ENCODE peak calls at places on chromosomes 1 and 21, in nine cellular contexts. Y, Q, E, U, R, C, J, P and H are unnamed samples.

GRCh38 chr1:156796340-156797097 is 20.1 kb downstream of the SH2D2A start:
- DNase-seq in Y (no peak), Q (no peak), E (no peak), U (no peak), R (no peak), C (no peak), J (no peak), P (no peak), H (no peak)

GRCh38 chr1:33271666-33272505 is 15.6 kb downstream of the ZNF362 start:
- DNase-seq in Y (no peak), Q (no peak), E (no peak), U (no peak), R (no peak), C (no peak), J (no peak), P (no peak), H (no peak)

GRCh38 chr1:53979712-53980450 is 33.7 kb downstream of the LRRC42 start:
- DNase-seq in Y (no peak), Q (no peak), E (no peak), U (no peak), R (no peak), C (no peak), J (no peak), P (no peak), H (no peak)

GRCh38 chr1:226679853-226680516 is 59.1 kb downstream of the ITPKB start:
- DNase-seq in Y (peak; percentile 92), Q (no peak), E (no peak), U (peak; percentile 81), R (no peak), C (peak; percentile 40), J (peak; percentile 95), P (no peak), H (peak; percentile 91)

GRCh38 chr1:173445164-173445563 is 32.0 kb upstream of the PRDX6 start:
- DNase-seq in Y (no peak), Q (no peak), E (no peak), U (no peak), R (no peak), C (no peak), J (no peak), P (no peak), H (no peak)

GRCh38 chr1:181768930-181769280 is 285.6 kb downstream of the CACNA1E start:
- DNase-seq in Y (no peak), Q (no peak), E (no peak), U (no peak), R (no peak), C (no peak), J (no peak), P (peak; percentile 49), H (no peak)

GRCh38 chr1:116983112-116983511 is 18.4 kb upstream of the CD101 start:
- DNase-seq in Y (no peak), Q (peak; percentile 70), E (no peak), U (no peak), R (no peak), C (no peak), J (no peak), P (no peak), H (no peak)

GRCh38 chr1:110171134-110171733 is 20.9 kb downstream of the SLC6A17 start:
- DNase-seq in Y (no peak), Q (peak; percentile 96), E (peak; percentile 20), U (no peak), R (peak; percentile 78), C (no peak), J (no peak), P (no peak), H (no peak)

GRCh38 chr21:36881223-36881622 is 85.2 kb downstream of the HLCS start:
- DNase-seq in Y (no peak), Q (no peak), E (no peak), U (no peak), R (no peak), C (no peak), J (peak; percentile 71), P (no peak), H (no peak)

GRCh38 chr1:158311066-158311465 is 20.3 kb downstream of the CD1B start:
- DNase-seq in Y (no peak), Q (no peak), E (no peak), U (no peak), R (no peak), C (no peak), J (no peak), P (no peak), H (no peak)

GRCh38 chr1:67752306-67752705 is 67.3 kb downstream of the GADD45A start:
- DNase-seq in Y (no peak), Q (no peak), E (no peak), U (no peak), R (no peak), C (no peak), J (peak; percentile 68), P (no peak), H (no peak)

GRCh38 chr1:112638109-112638426 is 18.4 kb downstream of the CAPZA1 start:
- DNase-seq in Y (no peak), Q (no peak), E (no peak), U (no peak), R (no peak), C (no peak), J (peak; percentile 43), P (no peak), H (no peak)

GRCh38 chr1:239755513-239755912 is 336.2 kb upstream of the FMN2 start:
- DNase-seq in Y (no peak), Q (no peak), E (no peak), U (no peak), R (no peak), C (no peak), J (no peak), P (no peak), H (no peak)

GRCh38 chr1:25694591-25695007 is 78.0 kb downstream of the MAN1C1 start:
- DNase-seq in Y (no peak), Q (no peak), E (no peak), U (no peak), R (no peak), C (no peak), J (no peak), P (no peak), H (no peak)

GRCh38 chr21:20856926-20857325 is 141.3 kb upstream of the NCAM2 start:
- DNase-seq in Y (no peak), Q (no peak), E (peak; percentile 85), U (no peak), R (peak; percentile 80), C (no peak), J (no peak), P (no peak), H (no peak)

GRCh38 chr21:36166705-36167104 is 10.1 kb downstream of the DOP1B start:
- DNase-seq in Y (no peak), Q (no peak), E (no peak), U (no peak), R (no peak), C (no peak), J (no peak), P (no peak), H (no peak)

GRCh38 chr1:76106719-76107235 is 32.2 kb downstream of the ST6GALNAC3 start:
- DNase-seq in Y (no peak), Q (no peak), E (no peak), U (no peak), R (no peak), C (no peak), J (no peak), P (no peak), H (no peak)

GRCh38 chr1:203686091-203686632 is 59.5 kb downstream of the ATP2B4 start:
- DNase-seq in Y (no peak), Q (peak; percentile 93), E (peak; percentile 89), U (no peak), R (peak; percentile 98), C (no peak), J (no peak), P (no peak), H (no peak)

GRCh38 chr1:248821101-248821500 is 4.6 kb downstream of the SH3BP5L start:
- DNase-seq in Y (no peak), Q (no peak), E (no peak), U (no peak), R (no peak), C (no peak), J (peak; percentile 97), P (peak; percentile 32), H (peak; percentile 37)

GRCh38 chr1:89566761-89567174 is 42.1 kb downstream of the LRRC8B start:
- DNase-seq in Y (peak; percentile 78), Q (no peak), E (no peak), U (no peak), R (no peak), C (no peak), J (no peak), P (no peak), H (no peak)

GRCh38 chr1:31238986-31239613 is 587 bp downstream of the NKAIN1 start:
- DNase-seq in Y (no peak), Q (no peak), E (peak; percentile 35), U (no peak), R (no peak), C (no peak), J (peak; percentile 18), P (no peak), H (no peak)

GRCh38 chr1:177256153-177256814 is 85.5 kb downstream of the BRINP2 start:
- DNase-seq in Y (no peak), Q (peak; percentile 5), E (peak; percentile 4), U (no peak), R (no peak), C (peak; percentile 2), J (peak; percentile 81), P (peak; percentile 75), H (peak; percentile 63)

GRCh38 chr21:43268086-43268803 is 99.4 kb downstream of the CRYAA start:
- DNase-seq in Y (peak; percentile 50), Q (no peak), E (no peak), U (no peak), R (no peak), C (no peak), J (no peak), P (no peak), H (no peak)

GRCh38 chr1:115189814-115190541 is 100.7 kb upstream of the TSPAN2 start:
- DNase-seq in Y (no peak), Q (no peak), E (no peak), U (no peak), R (no peak), C (no peak), J (peak; percentile 96), P (peak; percentile 93), H (no peak)

GRCh38 chr1:213985181-213986019 is 2.4 kb upstream of the PROX1 start:
- DNase-seq in Y (peak; percentile 56), Q (no peak), E (no peak), U (no peak), R (no peak), C (no peak), J (no peak), P (no peak), H (no peak)

GRCh38 chr1:63630666-63631065 is 37.5 kb downstream of the PGM1 start:
- DNase-seq in Y (no peak), Q (no peak), E (no peak), U (no peak), R (no peak), C (no peak), J (peak; percentile 31), P (peak; percentile 34), H (no peak)

GRCh38 chr21:36330904-36331303 is 10.9 kb downstream of the MORC3 start:
- DNase-seq in Y (no peak), Q (peak; percentile 5), E (peak; percentile 1), U (peak; percentile 50), R (peak; percentile 7), C (no peak), J (peak; percentile 62), P (no peak), H (no peak)

GRCh38 chr1:186750250-186750649 is 70.0 kb upstream of the PTGS2 start:
- DNase-seq in Y (no peak), Q (no peak), E (no peak), U (no peak), R (no peak), C (no peak), J (no peak), P (peak; percentile 68), H (no peak)

GRCh38 chr1:162903246-162903645 is 42.3 kb upstream of the CCDC190 start:
- DNase-seq in Y (no peak), Q (peak; percentile 38), E (no peak), U (no peak), R (no peak), C (no peak), J (no peak), P (no peak), H (no peak)

GRCh38 chr21:33971492-33972013 is 55.9 kb upstream of the ATP5PO start:
- DNase-seq in Y (no peak), Q (no peak), E (no peak), U (no peak), R (no peak), C (no peak), J (peak; percentile 85), P (peak; percentile 74), H (no peak)

GRCh38 chr1:16076003-16076870 is 2.8 kb upstream of the FAM131C start:
- DNase-seq in Y (no peak), Q (no peak), E (no peak), U (no peak), R (no peak), C (no peak), J (peak; percentile 95), P (peak; percentile 64), H (no peak)